ENCODE peak calls at places on chromosome 18, in seven cellular contexts. I, S, V, G, M, D and Y are unnamed samples.

GRCh38 chr18:35038881-35039491 is 2.2 kb upstream of the MAPRE2 start:
- DNase-seq in M (no peak), S (no peak), V (no peak), G (no peak), D (no peak), I (no peak), Y (no peak)

GRCh38 chr18:55189972-55190371 is 230.7 kb upstream of the CCDC68 start:
- DNase-seq in M (no peak), I (no peak), S (peak; percentile 58), V (no peak), G (no peak), D (no peak), Y (no peak)

GRCh38 chr18:51235011-51235789 is 37.7 kb upstream of the MEX3C start:
- DNase-seq in M (peak; percentile 67), D (peak; percentile 28), S (no peak), I (no peak), V (no peak), G (no peak), Y (no peak)

GRCh38 chr18:48514786-48515185 is 24.0 kb upstream of the CTIF start:
- DNase-seq in V (no peak), I (no peak), M (no peak), S (no peak), D (no peak), G (no peak), Y (no peak)

GRCh38 chr18:45780568-45780967 is 44.9 kb upstream of the SIGLEC15 start:
- DNase-seq in D (peak; percentile 30), V (no peak), I (no peak), M (no peak), S (no peak), G (no peak), Y (no peak)

GRCh38 chr18:56974141-56974540 is 172.7 kb upstream of the BOD1L2 start:
- DNase-seq in G (no peak), I (no peak), M (no peak), V (no peak), S (no peak), D (no peak), Y (no peak)

GRCh38 chr18:50722311-50722710 is 97.5 kb downstream of the MRO start:
- DNase-seq in S (no peak), M (no peak), G (no peak), D (no peak), I (no peak), V (no peak), Y (no peak)

GRCh38 chr18:54004828-54005227 is 219.6 kb downstream of the MBD2 start:
- DNase-seq in S (peak; percentile 59), D (peak; percentile 30), I (no peak), M (peak; percentile 37), V (no peak), G (no peak), Y (no peak)

GRCh38 chr18:36685580-36685979 is 143.2 kb downstream of the TPGS2 start:
- DNase-seq in G (no peak), M (no peak), D (peak; percentile 34), V (no peak), S (no peak), I (no peak), Y (no peak)

GRCh38 chr18:8912348-8913057 is 190.0 kb upstream of the NDUFV2 start:
- DNase-seq in D (no peak), M (no peak), I (no peak), V (peak; percentile 35), G (no peak), S (peak; percentile 51), Y (no peak)

GRCh38 chr18:45423664-45424063 is 191.6 kb upstream of the SLC14A2 start:
- DNase-seq in V (no peak), G (no peak), I (no peak), D (peak; percentile 9), S (no peak), M (no peak), Y (no peak)

GRCh38 chr18:22639026-22639463 is 221.3 kb upstream of the CTAGE1 start:
- DNase-seq in G (peak; percentile 33), S (no peak), V (no peak), D (peak; percentile 96), I (no peak), M (peak; percentile 69), Y (no peak)

GRCh38 chr18:37492952-37493351 is 72.6 kb downstream of the CELF4 start:
- DNase-seq in D (no peak), G (no peak), V (no peak), S (no peak), M (no peak), I (no peak), Y (no peak)

GRCh38 chr18:47397671-47398319 is 146.3 kb upstream of the SKOR2 start:
- DNase-seq in D (peak; percentile 26), I (no peak), M (no peak), V (no peak), G (no peak), S (peak; percentile 82), Y (no peak)

GRCh38 chr18:50749945-50750344 is 69.9 kb downstream of the MRO start:
- DNase-seq in V (no peak), S (no peak), D (no peak), M (no peak), I (no peak), G (no peak), Y (no peak)

GRCh38 chr18:51867767-51868166 is 472.2 kb upstream of the DCC start:
- DNase-seq in S (peak; percentile 45), M (peak; percentile 4), G (no peak), D (peak; percentile 7), I (no peak), V (no peak), Y (no peak)

GRCh38 chr18:75269696-75270095 is 59.1 kb downstream of the TSHZ1 start:
- DNase-seq in G (no peak), V (no peak), M (no peak), I (no peak), D (no peak), S (no peak), Y (no peak)

GRCh38 chr18:75269140-75269676 is 58.6 kb downstream of the TSHZ1 start:
- DNase-seq in D (no peak), M (no peak), V (no peak), I (no peak), S (no peak), G (no peak), Y (no peak)

GRCh38 chr18:75268206-75268605 is 57.6 kb downstream of the TSHZ1 start:
- DNase-seq in V (no peak), S (no peak), D (no peak), I (no peak), G (no peak), M (no peak), Y (no peak)

GRCh38 chr18:75265872-75266271 is 55.3 kb downstream of the TSHZ1 start:
- DNase-seq in M (no peak), D (no peak), V (no peak), I (no peak), S (no peak), G (no peak), Y (no peak)

DNA sequence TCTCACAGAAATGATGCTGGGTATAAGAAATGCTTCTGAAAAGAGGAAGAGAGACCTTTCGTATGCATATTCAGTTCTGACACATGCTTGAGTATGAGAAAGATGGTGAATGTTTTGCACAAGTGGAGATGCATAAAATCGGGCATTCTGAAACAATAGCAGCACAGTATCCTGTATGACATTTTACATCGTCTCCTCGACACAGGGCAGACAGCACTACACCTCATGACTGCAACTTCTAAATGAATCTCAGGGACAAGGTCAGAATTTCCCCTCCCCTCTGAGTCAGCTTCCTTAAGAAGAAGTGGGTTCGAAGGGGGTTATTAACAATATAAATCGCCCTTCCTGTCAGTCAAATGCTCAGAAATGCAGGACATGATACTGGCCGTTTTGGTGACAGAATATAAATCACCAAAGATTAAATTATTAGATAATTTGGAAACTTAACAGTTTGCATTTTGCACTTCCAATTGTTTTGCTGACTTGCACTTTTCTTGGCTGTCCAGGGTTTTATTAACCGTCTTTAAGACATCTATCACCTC is 57.1 kb downstream of the TSHZ1 start:
- DNase-seq in D (no peak), I (no peak), V (no peak), G (no peak), M (no peak), S (no peak), Y (no peak)
- TF ChIP-seq CTCF in D (no peak), I (no peak), V (no peak), G (no peak), M (no peak), S (no peak), Y (no peak)

DNA sequence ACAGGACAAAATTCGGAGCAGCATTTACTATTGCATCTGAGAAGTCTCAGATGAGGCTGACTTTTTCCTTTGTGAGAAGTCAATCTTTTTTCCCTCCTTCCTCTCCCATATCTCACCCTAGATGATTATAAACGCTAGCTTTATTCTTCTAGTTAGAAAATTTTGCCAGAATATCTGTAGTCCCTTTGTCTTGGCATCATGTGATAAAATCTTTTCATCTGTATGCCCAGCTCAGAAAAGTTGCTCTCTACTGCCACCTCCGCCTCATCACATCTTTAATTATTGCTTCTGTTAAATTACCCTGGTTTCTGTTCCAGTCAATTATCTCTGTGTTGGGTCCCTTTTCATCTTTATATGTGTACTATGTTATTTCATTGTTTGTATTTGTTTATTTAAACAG is 210.8 kb upstream of the SLC35G4 start:
- DNase-seq in V (no peak), M (no peak), G (no peak), I (no peak), D (peak; percentile 13), S (peak; percentile 37), Y (no peak)
- TF ChIP-seq CTCF in V (no peak), M (peak; percentile 25), G (peak; percentile 43), I (no peak), D (peak; percentile 30), S (peak; percentile 60), Y (no peak)

GRCh38 chr18:26327062-26327461 is 100.8 kb downstream of the TAF4B start:
- DNase-seq in V (no peak), I (no peak), M (peak; percentile 67), G (no peak), D (peak; percentile 15), S (no peak), Y (no peak)
- TF ChIP-seq CTCF in V (no peak), I (no peak), M (no peak), G (no peak), D (no peak), S (no peak), Y (no peak)

GRCh38 chr18:2222270-2223185 is 348.8 kb downstream of the METTL4 start:
- DNase-seq in V (no peak), S (no peak), M (peak; percentile 40), G (no peak), I (no peak), D (no peak), Y (no peak)

GRCh38 chr18:2223394-2223793 is 347.9 kb downstream of the METTL4 start:
- DNase-seq in S (peak; percentile 9), G (no peak), V (no peak), M (peak; percentile 29), I (no peak), D (peak; percentile 4), Y (no peak)

GRCh38 chr18:2218101-2218500 is 353.2 kb downstream of the METTL4 start:
- DNase-seq in G (no peak), D (no peak), M (no peak), I (no peak), V (no peak), S (no peak), Y (no peak)

DNA sequence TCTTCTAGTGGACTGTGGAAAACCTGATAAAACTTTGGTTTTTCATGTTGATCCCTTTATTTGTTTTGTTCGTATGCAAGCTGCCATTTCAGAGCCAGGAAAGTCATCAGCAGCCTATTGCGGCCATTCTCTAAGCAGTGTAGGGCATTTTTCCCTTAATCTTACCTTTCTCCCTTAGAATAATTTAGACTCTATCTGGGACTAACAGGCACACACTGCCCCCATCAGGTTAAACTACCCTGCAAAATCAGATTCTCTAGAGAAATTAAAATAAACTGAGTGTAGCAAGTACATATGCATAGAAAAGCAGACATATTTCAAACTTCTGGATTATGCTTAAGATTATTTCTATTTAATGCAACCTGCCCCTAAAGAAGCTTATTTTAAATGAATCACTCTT is 347.4 kb downstream of the METTL4 start:
- DNase-seq in I (no peak), G (no peak), D (peak; percentile 37), S (peak; percentile 69), V (no peak), M (peak; percentile 50), Y (no peak)
- TF ChIP-seq CTCF in I (no peak), G (peak; percentile 68), D (peak; percentile 49), S (peak; percentile 75), V (no peak), M (peak; percentile 71), Y (peak; percentile 48)